ENCODE peak calls at places on chromosomes 5 and 9, in ten cellular contexts. Y is COR-L47; I is activated naive CD4-positive, alpha-beta T cell treated with anti-CD3 and anti-CD28 coated beads, Interleukin-2, amount 50 U/mL, for 72 hours; K is smooth muscle cell of the brain vasculature; M is activated T-helper 1 cell treated with Interleukin-2 at 50 U/mL for 16 hours; D is amniotic stem cell; A is stimulated activated CD8-positive, alpha-beta memory T cell treated with anti-CD3 and anti-CD28 coated beads, Interleukin-15, amount 100 ng/mL, for 24 hours; Q is activated CD4-positive, alpha-beta memory T cell treated with anti-CD3 and anti-CD28 coated beads, Interleukin-2, amount 10 ng/mL, durations not matched to agents 7 days and 5 days; G is neural progenitor cell; J is CD4-positive, alpha-beta memory T cell. H is an unnamed sample.

GRCh38 chr9:16191691-16192402 is 639.0 kb downstream of the CCDC171 start:
- DNase-seq in D (peak; percentile 76), Q (no peak), K (peak; percentile 74), J (no peak), M (no peak), I (no peak), A (peak; percentile 28), G (peak; percentile 88), Y (peak; percentile 59), H (peak; percentile 91)

GRCh38 chr9:111352545-111352944 is 22.5 kb upstream of the OR2K2 start:
- DNase-seq in M (no peak), K (no peak), D (no peak), A (no peak), I (no peak), G (no peak), Q (no peak), J (no peak), Y (no peak), H (no peak)

GRCh38 chr5:14676320-14676719 is 11.8 kb downstream of the OTULIN start:
- DNase-seq in Q (peak; percentile 68), G (no peak), Y (no peak), J (no peak), I (no peak), M (no peak), K (no peak), D (no peak), A (no peak), H (no peak)

GRCh38 chr5:111998871-111999270 is 241.9 kb upstream of the NREP start:
- DNase-seq in M (no peak), Y (no peak), A (no peak), Q (no peak), J (no peak), I (no peak), K (no peak), D (no peak), G (no peak), H (no peak)

GRCh38 chr5:38367410-38367809 is 109.1 kb downstream of the EGFLAM start:
- DNase-seq in M (no peak), I (no peak), A (no peak), G (no peak), Q (no peak), Y (no peak), D (no peak), J (no peak), K (no peak), H (no peak)

GRCh38 chr5:133047404-133047803 is 4.4 kb upstream of the HSPA4 start:
- DNase-seq in Q (no peak), K (no peak), I (no peak), G (no peak), M (no peak), D (no peak), A (no peak), Y (no peak), J (no peak), H (no peak)

GRCh38 chr9:81601639-81602623 is 87.4 kb downstream of the TLE1 start:
- DNase-seq in G (no peak), J (no peak), A (no peak), I (no peak), M (no peak), Y (no peak), K (no peak), Q (no peak), D (no peak), H (no peak)

GRCh38 chr5:45094876-45095275 is 286.1 kb downstream of the MRPS30 start:
- DNase-seq in J (no peak), Y (no peak), Q (no peak), A (no peak), M (no peak), G (no peak), I (no peak), D (no peak), K (no peak), H (no peak)

GRCh38 chr5:51214736-51215135 is 168.5 kb upstream of the ISL1 start:
- DNase-seq in G (no peak), Y (no peak), Q (no peak), J (no peak), K (no peak), I (no peak), A (no peak), D (no peak), M (no peak), H (no peak)

GRCh38 chr5:44646016-44646415 is 162.7 kb upstream of the MRPS30 start:
- DNase-seq in Y (no peak), G (peak; percentile 43), K (no peak), J (no peak), D (no peak), M (no peak), Q (no peak), A (no peak), I (no peak), H (no peak)

GRCh38 chr9:93205045-93205768 is 21.3 kb downstream of the WNK2 start:
- DNase-seq in M (no peak), D (no peak), I (no peak), A (no peak), G (peak; percentile 80), Y (peak; percentile 76), J (no peak), K (no peak), Q (no peak), H (peak; percentile 44)

GRCh38 chr5:17156463-17156862 is 61.0 kb upstream of the BASP1 start:
- DNase-seq in A (no peak), G (no peak), J (no peak), Q (no peak), M (no peak), Y (no peak), K (no peak), D (no peak), I (no peak), H (no peak)

GRCh38 chr5:143393516-143393915 is 10.0 kb downstream of the NR3C1 start:
- DNase-seq in I (no peak), K (no peak), Y (no peak), A (no peak), M (no peak), D (no peak), J (no peak), Q (no peak), G (no peak), H (no peak)

GRCh38 chr5:127518319-127518621 is 830 bp downstream of the PRRC1 start:
- DNase-seq in Q (no peak), A (no peak), M (no peak), K (no peak), D (no peak), Y (no peak), J (no peak), I (no peak), G (no peak), H (no peak)

GRCh38 chr5:89662499-89662898 is 747.1 kb downstream of the CETN3 start:
- DNase-seq in K (no peak), G (no peak), Q (no peak), I (no peak), M (no peak), D (no peak), Y (no peak), A (no peak), J (no peak), H (no peak)

GRCh38 chr9:764105-764524 is 77.4 kb upstream of the DMRT1 start:
- DNase-seq in A (no peak), Q (peak; percentile 61), I (no peak), J (no peak), Y (peak; percentile 14), D (no peak), K (peak; percentile 17), G (peak; percentile 83), M (no peak), H (peak; percentile 71)

GRCh38 chr5:133806847-133807246 is 161.6 kb downstream of the C5orf15 start:
- DNase-seq in J (no peak), K (no peak), A (no peak), Q (no peak), Y (no peak), G (no peak), D (no peak), M (no peak), I (no peak), H (no peak)

GRCh38 chr9:104586496-104587180 is 12.6 kb downstream of the OR13C5 start:
- DNase-seq in I (no peak), G (peak; percentile 9), K (no peak), D (no peak), A (no peak), Y (no peak), M (no peak), Q (no peak), J (no peak), H (no peak)

GRCh38 chr9:90299963-90300362 is 342.7 kb downstream of the DIRAS2 start:
- DNase-seq in M (no peak), D (no peak), J (no peak), G (peak; percentile 9), A (no peak), K (no peak), Y (no peak), Q (no peak), I (no peak), H (no peak)

GRCh38 chr9:123049589-123050222 is 16.2 kb downstream of the GPR21 start:
- DNase-seq in M (no peak), J (no peak), D (no peak), Q (no peak), A (no peak), Y (peak; percentile 32), I (no peak), G (no peak), K (no peak), H (no peak)

GRCh38 chr5:157744055-157745011 is 821 bp downstream of the LSM11 start:
- DNase-seq in A (peak; percentile 8), J (peak; percentile 38), G (no peak), I (peak; percentile 59), M (no peak), K (no peak), Y (no peak), Q (peak; percentile 39), D (no peak), H (peak; percentile 42)